ENCODE peak calls at places on chromosomes 12 and 14, in nine cellular contexts. D is heart left ventricle, I is Panc1, S is uterus, K is neuronal stem cell, Q is small intestine, J is AG04450, C is heart right ventricle, O is lung. E is an unnamed sample.

GRCh38 chr12:69284131-69284530 is 44.8 kb downstream of the CPSF6 start:
- DNase-seq in S (peak), J (peak), Q (peak), I (no peak), O (peak), D (peak), K (peak), C (peak), E (no peak)

GRCh38 chr12:123896786-123897185 is 75.8 kb downstream of the CCDC92 start:
- DNase-seq in D (no peak), O (no peak), I (no peak), C (no peak), J (peak), S (no peak), K (no peak), Q (no peak), E (no peak)

GRCh38 chr12:57214398-57214781 is 2.2 kb upstream of the NXPH4 start:
- DNase-seq in K (peak), O (peak), D (peak), S (peak), Q (peak), C (peak), I (no peak), J (peak), E (no peak)

GRCh38 chr14:22906073-22906472 is 12.9 kb downstream of the RBM23 start:
- DNase-seq in D (no peak), I (no peak), Q (no peak), C (no peak), O (no peak), J (no peak), K (no peak), S (no peak), E (no peak)

GRCh38 chr12:9133243-9133938 is 17.7 kb upstream of the A2M start:
- DNase-seq in Q (no peak), S (no peak), J (no peak), O (no peak), K (no peak), C (no peak), I (no peak), D (no peak), E (no peak)

GRCh38 chr14:73477618-73478266 is 13.0 kb upstream of the RIOX1 start:
- DNase-seq in C (no peak), K (no peak), J (no peak), Q (no peak), I (no peak), O (no peak), S (no peak), D (no peak), E (no peak)

GRCh38 chr12:98736352-98737326 is 91.5 kb downstream of the APAF1 start:
- DNase-seq in I (no peak), K (no peak), D (no peak), Q (peak), S (no peak), O (no peak), J (no peak), C (no peak), E (no peak)

GRCh38 chr12:19120795-19121194 is 8.7 kb upstream of the PLEKHA5 start:
- DNase-seq in O (no peak), S (no peak), J (no peak), C (no peak), Q (no peak), K (no peak), D (no peak), I (no peak), E (no peak)

GRCh38 chr12:2673966-2674810 is 120.6 kb upstream of the FKBP4 start:
- DNase-seq in K (no peak), C (no peak), S (peak), D (no peak), J (no peak), O (no peak), Q (no peak), I (no peak), E (no peak)

GRCh38 chr14:74621556-74621955 is 9.5 kb upstream of the LTBP2 start:
- DNase-seq in K (no peak), S (no peak), C (no peak), J (no peak), D (peak), I (no peak), O (no peak), Q (no peak), E (no peak)

GRCh38 chr12:110699591-110700445 is 10.9 kb upstream of the HVCN1 start:
- DNase-seq in C (no peak), I (no peak), S (no peak), K (no peak), D (no peak), Q (no peak), O (no peak), J (no peak), E (no peak)

GRCh38 chr12:113050808-113051207 is 5.7 kb upstream of the DTX1 start:
- DNase-seq in Q (no peak), C (no peak), K (no peak), O (no peak), J (no peak), I (no peak), S (no peak), D (no peak), E (no peak)

GRCh38 chr12:123058471-123058870 is 78.0 kb downstream of the ARL6IP4 start:
- DNase-seq in Q (no peak), D (no peak), K (no peak), J (no peak), O (no peak), S (no peak), C (no peak), I (no peak), E (no peak)

GRCh38 chr12:26473291-26473690 is 277.9 kb downstream of the SSPN start:
- DNase-seq in C (no peak), Q (no peak), I (no peak), J (no peak), D (no peak), O (no peak), K (no peak), S (no peak), E (no peak)

GRCh38 chr12:19130224-19131019 is 889 bp downstream of the PLEKHA5 start:
- DNase-seq in O (no peak), Q (peak), I (no peak), S (peak), K (peak), J (no peak), D (peak), C (peak), E (peak)

GRCh38 chr12:4278582-4278939 is 5.0 kb downstream of the CCND2 start:
- DNase-seq in K (no peak), Q (peak), C (peak), I (no peak), J (no peak), D (peak), O (peak), S (no peak), E (no peak)

GRCh38 chr12:120453977-120454376 is 7.7 kb downstream of the GATC start:
- DNase-seq in D (no peak), K (no peak), C (no peak), J (no peak), O (no peak), I (no peak), S (no peak), Q (peak), E (no peak)

GRCh38 chr12:113051759-113052158 is 4.8 kb upstream of the DTX1 start:
- DNase-seq in K (no peak), D (no peak), J (no peak), C (no peak), S (no peak), Q (no peak), I (no peak), O (no peak), E (no peak)

GRCh38 chr12:111066744-111067437 is 146.5 kb upstream of the MYL2 start:
- DNase-seq in C (no peak), J (no peak), K (no peak), S (no peak), D (no peak), I (no peak), Q (no peak), O (no peak), E (no peak)

GRCh38 chr12:119412811-119413794 is 78.6 kb downstream of the CCDC60 start:
- DNase-seq in S (peak), Q (peak), D (peak), J (peak), I (peak), O (peak), K (peak), C (peak), E (no peak)

GRCh38 chr12:44848771-44849085 is 27.4 kb downstream of the NELL2 start:
- DNase-seq in S (no peak), K (no peak), Q (no peak), J (no peak), I (no peak), O (no peak), C (no peak), D (no peak), E (no peak)
- H3K27ac ChIP-seq in S (no peak), K (no peak), Q (no peak), J (no peak), I (no peak), O (no peak), C (no peak), D (peak), E (peak)

GRCh38 chr14:101839661-101840060 is 78.2 kb downstream of the PPP2R5C start:
- DNase-seq in I (no peak), Q (no peak), J (no peak), C (no peak), K (no peak), S (no peak), D (no peak), O (no peak), E (no peak)

GRCh38 chr14:101840649-101841365 is 79.3 kb downstream of the PPP2R5C start:
- DNase-seq in J (no peak), I (no peak), D (no peak), O (no peak), S (no peak), C (no peak), Q (no peak), K (no peak), E (no peak)

GRCh38 chr14:101838476-101838875 is 77.0 kb downstream of the PPP2R5C start:
- DNase-seq in D (no peak), J (no peak), S (peak), O (no peak), I (no peak), Q (no peak), C (no peak), K (no peak), E (no peak)

GRCh38 chr14:101836131-101836530 is 74.6 kb downstream of the PPP2R5C start:
- DNase-seq in Q (no peak), C (no peak), S (no peak), D (peak), O (no peak), K (no peak), I (no peak), J (no peak), E (no peak)

DNA sequence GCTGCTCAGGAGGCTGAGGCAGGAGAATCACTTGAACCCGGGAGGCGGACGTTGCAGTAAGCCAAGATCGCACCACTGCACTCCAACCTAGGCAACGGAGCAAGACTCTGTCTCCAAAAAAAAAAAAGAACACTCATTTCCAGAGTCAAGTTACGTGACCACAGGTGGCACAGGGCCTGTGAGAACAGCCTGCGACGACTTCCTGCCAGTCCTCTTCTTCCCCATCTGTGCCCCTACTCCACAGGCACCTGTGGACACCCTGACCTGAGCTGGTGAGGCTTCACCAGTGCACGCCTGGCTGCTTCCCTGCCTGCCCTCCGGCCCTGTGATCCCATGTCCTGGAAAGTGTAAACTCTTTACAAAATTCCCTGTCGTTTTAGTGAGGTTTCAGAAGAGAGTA is 77.7 kb downstream of the PPP2R5C start:
- DNase-seq in Q (no peak), I (no peak), J (no peak), K (no peak), S (no peak), D (no peak), C (no peak), O (no peak), E (no peak)
- H3K27ac ChIP-seq in Q (peak), I (no peak), J (no peak), K (no peak), S (no peak), D (peak), C (no peak), O (no peak), E (peak)

GRCh38 chr14:65052832-65053231 is 49.5 kb downstream of the MAX start:
- DNase-seq in K (no peak), J (no peak), S (no peak), D (no peak), I (no peak), Q (peak), O (no peak), C (no peak), E (no peak)
- H3K27ac ChIP-seq in K (no peak), J (no peak), S (no peak), D (no peak), I (no peak), Q (no peak), O (no peak), C (no peak), E (no peak)

GRCh38 chr12:65681226-65681625 is 143.1 kb upstream of the HMGA2 start:
- DNase-seq in J (no peak), Q (no peak), O (no peak), I (no peak), K (no peak), D (no peak), C (no peak), S (no peak), E (no peak)
- H3K27ac ChIP-seq in J (no peak), Q (no peak), O (no peak), I (no peak), K (no peak), D (no peak), C (no peak), S (no peak), E (no peak)